ENCODE peak calls at places on chromosomes 3 and 15, in six cellular contexts. One of them, this sample, is unnamed.

GRCh38 chr3:12954891-12955650 is 113.7 kb upstream of the RPL32 start:
- DNase-seq in hippocampal formation: no peak
- DNase-seq in neuronal stem cell: no peak
- DNase-seq in stimulated activated CD4-positive, alpha-beta T cell treated with anti-CD3 and anti-CD28 coated beads, TNF-alpha, amount 100 ng/mL, for 4 hours: no peak
- DNase-seq in T follicular helper cell: no peak
- DNase-seq in caudate nucleus: peak
- DNase-seq in this sample: no peak

GRCh38 chr3:188834349-188834748 is 337.4 kb upstream of the TPRG1 start:
- DNase-seq in hippocampal formation: no peak
- DNase-seq in neuronal stem cell: no peak
- DNase-seq in stimulated activated CD4-positive, alpha-beta T cell treated with anti-CD3 and anti-CD28 coated beads, TNF-alpha, amount 100 ng/mL, for 4 hours: no peak
- DNase-seq in T follicular helper cell: peak
- DNase-seq in caudate nucleus: no peak
- DNase-seq in this sample: no peak

GRCh38 chr3:17752441-17752840 is 10.0 kb upstream of the TBC1D5 start:
- DNase-seq in hippocampal formation: no peak
- DNase-seq in neuronal stem cell: no peak
- DNase-seq in stimulated activated CD4-positive, alpha-beta T cell treated with anti-CD3 and anti-CD28 coated beads, TNF-alpha, amount 100 ng/mL, for 4 hours: no peak
- DNase-seq in T follicular helper cell: no peak
- DNase-seq in caudate nucleus: no peak
- DNase-seq in this sample: no peak

GRCh38 chr3:72722930-72723726 is 125.1 kb downstream of the SHQ1 start:
- DNase-seq in hippocampal formation: no peak
- DNase-seq in neuronal stem cell: no peak
- DNase-seq in stimulated activated CD4-positive, alpha-beta T cell treated with anti-CD3 and anti-CD28 coated beads, TNF-alpha, amount 100 ng/mL, for 4 hours: no peak
- DNase-seq in T follicular helper cell: no peak
- DNase-seq in caudate nucleus: no peak
- DNase-seq in this sample: no peak

GRCh38 chr3:122052968-122053367 is 2.2 kb upstream of the CD86 start:
- DNase-seq in hippocampal formation: no peak
- DNase-seq in neuronal stem cell: no peak
- DNase-seq in stimulated activated CD4-positive, alpha-beta T cell treated with anti-CD3 and anti-CD28 coated beads, TNF-alpha, amount 100 ng/mL, for 4 hours: no peak
- DNase-seq in T follicular helper cell: no peak
- DNase-seq in caudate nucleus: no peak
- DNase-seq in this sample: no peak

GRCh38 chr3:86954751-86955150 is 36.2 kb downstream of the VGLL3 start:
- DNase-seq in hippocampal formation: no peak
- DNase-seq in neuronal stem cell: no peak
- DNase-seq in stimulated activated CD4-positive, alpha-beta T cell treated with anti-CD3 and anti-CD28 coated beads, TNF-alpha, amount 100 ng/mL, for 4 hours: no peak
- DNase-seq in T follicular helper cell: no peak
- DNase-seq in caudate nucleus: no peak
- DNase-seq in this sample: no peak

GRCh38 chr3:15512173-15512572 is 9.3 kb downstream of the COLQ start:
- DNase-seq in hippocampal formation: no peak
- DNase-seq in neuronal stem cell: no peak
- DNase-seq in stimulated activated CD4-positive, alpha-beta T cell treated with anti-CD3 and anti-CD28 coated beads, TNF-alpha, amount 100 ng/mL, for 4 hours: no peak
- DNase-seq in T follicular helper cell: no peak
- DNase-seq in caudate nucleus: peak
- DNase-seq in this sample: peak

GRCh38 chr3:69433938-69434263 is 48.0 kb upstream of the FRMD4B start:
- DNase-seq in hippocampal formation: no peak
- DNase-seq in neuronal stem cell: peak
- DNase-seq in stimulated activated CD4-positive, alpha-beta T cell treated with anti-CD3 and anti-CD28 coated beads, TNF-alpha, amount 100 ng/mL, for 4 hours: no peak
- DNase-seq in T follicular helper cell: no peak
- DNase-seq in caudate nucleus: no peak
- DNase-seq in this sample: peak

GRCh38 chr15:93235926-93236781 is 147.1 kb upstream of the RGMA start:
- DNase-seq in hippocampal formation: no peak
- DNase-seq in neuronal stem cell: no peak
- DNase-seq in stimulated activated CD4-positive, alpha-beta T cell treated with anti-CD3 and anti-CD28 coated beads, TNF-alpha, amount 100 ng/mL, for 4 hours: no peak
- DNase-seq in T follicular helper cell: no peak
- DNase-seq in caudate nucleus: no peak
- DNase-seq in this sample: peak

GRCh38 chr3:128950223-128950938 is 43.5 kb downstream of the CFAP92 start:
- DNase-seq in hippocampal formation: no peak
- DNase-seq in neuronal stem cell: no peak
- DNase-seq in stimulated activated CD4-positive, alpha-beta T cell treated with anti-CD3 and anti-CD28 coated beads, TNF-alpha, amount 100 ng/mL, for 4 hours: no peak
- DNase-seq in T follicular helper cell: no peak
- DNase-seq in caudate nucleus: no peak
- DNase-seq in this sample: peak

This sample was measured in neural progenitor cell.